ENCODE peak calls at places on chromosomes 4 and X, in six cellular contexts. T is CD4-positive, alpha-beta T cell; W is body of pancreas; D is fibroblast of lung; V is A549; N is ovary. F is an unnamed sample.

GRCh38 chr4:74805601-74806000 is 11.3 kb upstream of the BTC start:
- DNase-seq in N (no peak), V (peak; percentile 64), T (no peak), W (no peak), D (peak; percentile 57), F (peak; percentile 2)

GRCh38 chrX:2898861-2899512 is 30.2 kb downstream of the ARSD start:
- DNase-seq in W (peak; percentile 50), T (no peak), V (no peak), D (no peak), N (no peak), F (peak; percentile 58)

GRCh38 chr4:178481564-178481963 is 1039.3 kb upstream of the AGA start:
- DNase-seq in V (no peak), W (no peak), N (no peak), D (no peak), T (no peak), F (no peak)

GRCh38 chr4:30837131-30837539 is 117.0 kb downstream of the PCDH7 start:
- DNase-seq in W (no peak), V (no peak), T (no peak), D (no peak), N (no peak), F (no peak)

GRCh38 chr4:183816882-183817509 is 88.1 kb upstream of the STOX2 start:
- DNase-seq in V (no peak), W (no peak), T (no peak), N (no peak), D (no peak), F (no peak)

GRCh38 chr4:172830295-172830764 is 338.3 kb upstream of the GALNT7 start:
- DNase-seq in D (peak; percentile 31), T (no peak), N (no peak), V (peak; percentile 47), W (no peak), F (peak; percentile 25)

GRCh38 chr4:171524913-171525312 is 288.3 kb upstream of the GALNTL6 start:
- DNase-seq in N (no peak), T (no peak), V (no peak), D (no peak), W (no peak), F (no peak)

GRCh38 chr4:151857368-151857767 is 96.6 kb upstream of the GATB start:
- DNase-seq in V (no peak), T (no peak), D (no peak), N (no peak), W (no peak), F (peak; percentile 54)

GRCh38 chr4:2833671-2834000 is 10.0 kb upstream of the ADD1 start:
- DNase-seq in W (no peak), D (no peak), T (no peak), V (no peak), N (no peak), F (no peak)

GRCh38 chrX:99494668-99495067 is 915.4 kb downstream of the PCDH19 start:
- DNase-seq in N (no peak), D (no peak), W (no peak), T (no peak), V (no peak), F (no peak)

GRCh38 chrX:23369037-23369436 is 34.4 kb downstream of the PTCHD1 start:
- DNase-seq in D (no peak), W (no peak), N (no peak), T (no peak), V (no peak), F (no peak)

GRCh38 chr4:1460967-1461868 is 55.0 kb upstream of the NKX1-1 start:
- DNase-seq in V (no peak), T (no peak), N (peak; percentile 19), D (no peak), W (no peak), F (no peak)

GRCh38 chrX:47877327-47877726 is 40.6 kb downstream of the ZNF81 start:
- DNase-seq in T (no peak), W (no peak), D (no peak), N (no peak), V (no peak), F (peak; percentile 29)

GRCh38 chrX:96244955-96245354 is 439.7 kb upstream of the DIAPH2 start:
- DNase-seq in N (no peak), D (no peak), W (no peak), V (no peak), T (no peak), F (no peak)

GRCh38 chr4:140238353-140239041 is 84.5 kb upstream of the MAML3 start:
- DNase-seq in W (peak; percentile 63), V (no peak), N (peak; percentile 93), D (peak; percentile 97), T (no peak), F (peak; percentile 72)

GRCh38 chr4:89290727-89291126 is 16.9 kb downstream of the GPRIN3 start:
- DNase-seq in W (no peak), T (no peak), N (no peak), D (no peak), V (no peak), F (no peak)

GRCh38 chr4:29009908-29010307 is 1710.3 kb upstream of the PCDH7 start:
- DNase-seq in D (no peak), N (no peak), T (no peak), W (no peak), V (no peak), F (no peak)

GRCh38 chr4:76997454-76997853 is 47.9 kb downstream of the SEPTIN11 start:
- DNase-seq in W (no peak), T (no peak), V (no peak), N (no peak), D (no peak), F (no peak)
- H3K9me3 ChIP-seq in W (no peaks in the 10 kb centered on the region), T (no peaks in the 10 kb centered on the region), V (no peaks in the 10 kb centered on the region), N (no peaks in the 10 kb centered on the region), D (no peaks in the 10 kb centered on the region), F (no peaks in the 10 kb centered on the region)

DNA sequence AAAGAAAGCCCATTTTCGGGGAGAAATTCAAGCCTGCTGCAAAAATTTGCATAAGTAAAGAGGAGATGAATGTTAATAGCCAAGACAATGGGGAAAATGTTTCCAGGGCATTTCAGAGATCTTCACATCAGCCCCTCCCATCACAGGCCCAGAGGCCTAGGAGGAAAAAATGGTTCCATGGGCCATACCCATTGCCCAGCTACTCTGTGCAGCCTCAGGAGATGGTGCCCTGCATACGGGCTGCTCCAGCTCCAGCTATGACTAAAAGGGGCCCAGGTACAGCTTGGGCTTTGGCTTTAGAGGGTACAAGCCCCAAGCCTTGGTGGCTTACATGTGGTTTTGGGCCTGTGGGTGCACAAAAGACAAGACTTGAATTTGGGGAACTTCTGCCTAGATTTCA is 168.0 kb upstream of the DIPK2B start:
- DNase-seq in W (no peak), N (no peak), T (no peak), D (no peak), V (peak; percentile 4), F (no peak)
- H3K9me3 ChIP-seq in W (no peaks in the 10 kb centered on the region), N (peaks cover 6% of the 10 kb centered on the region), T (no peaks in the 10 kb centered on the region), D (no peaks in the 10 kb centered on the region), V (peaks cover 12% of the 10 kb centered on the region), F (no peaks in the 10 kb centered on the region)

DNA sequence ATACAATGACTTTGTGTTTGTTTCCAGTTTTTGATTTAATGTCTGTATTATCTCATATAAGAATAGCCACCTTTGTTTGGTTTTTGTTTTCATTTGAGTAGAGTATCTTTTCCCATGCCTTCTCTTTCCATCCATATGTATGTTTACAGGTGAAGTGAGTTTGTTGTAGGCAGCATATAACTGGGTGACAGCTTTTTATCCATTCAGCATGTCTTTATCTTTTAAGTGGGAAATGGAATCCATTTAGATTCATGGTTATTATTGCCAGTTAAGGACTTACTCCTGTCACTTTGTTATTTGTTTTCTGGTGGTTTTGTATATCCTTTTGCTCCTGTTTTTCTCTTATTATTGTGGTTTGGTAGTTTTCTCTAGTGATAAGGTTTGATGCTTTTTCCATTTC is 34.3 kb downstream of the SCLT1 start:
- DNase-seq in W (no peak), T (no peak), V (no peak), N (no peak), D (no peak), F (no peak)
- H3K9me3 ChIP-seq in W (peaks cover 59% of the 10 kb centered on the region), T (peaks cover 82% of the 10 kb centered on the region), V (peaks cover 62% of the 10 kb centered on the region), N (peaks cover 19% of the 10 kb centered on the region), D (no peaks in the 10 kb centered on the region), F (peaks cover 2% of the 10 kb centered on the region)

GRCh38 chrX:44931441-44931973 is 58.5 kb downstream of the KDM6A start:
- DNase-seq in N (no peak), V (no peak), W (no peak), T (no peak), D (no peak), F (no peak)
- H3K9me3 ChIP-seq in N (no peaks in the 10 kb centered on the region), V (no peaks in the 10 kb centered on the region), W (no peaks in the 10 kb centered on the region), T (no peaks in the 10 kb centered on the region), D (no peaks in the 10 kb centered on the region), F (no peaks in the 10 kb centered on the region)

GRCh38 chrX:482192-482701 is 95.5 kb upstream of the PPP2R3B start:
- DNase-seq in T (no peak), W (no peak), V (no peak), N (no peak), D (no peak), F (no peak)

GRCh38 chrX:482702-483203 is 96.0 kb upstream of the PPP2R3B start:
- DNase-seq in D (no peak), W (no peak), N (no peak), T (no peak), V (peak; percentile 63), F (no peak)

GRCh38 chrX:486325-486724 is 99.6 kb upstream of the PPP2R3B start:
- DNase-seq in N (no peak), W (no peak), D (no peak), T (no peak), V (no peak), F (no peak)

GRCh38 chrX:487836-488235 is 101.1 kb upstream of the PPP2R3B start:
- DNase-seq in N (no peak), W (no peak), D (no peak), V (no peak), T (no peak), F (no peak)

GRCh38 chrX:485368-485767 is 98.7 kb upstream of the PPP2R3B start:
- DNase-seq in V (no peak), N (no peak), W (no peak), D (no peak), T (no peak), F (no peak)
- H3K9me3 ChIP-seq in V (no peaks in the 10 kb centered on the region), N (no peaks in the 10 kb centered on the region), W (no peaks in the 10 kb centered on the region), D (no peaks in the 10 kb centered on the region), T (no peaks in the 10 kb centered on the region), F (no peaks in the 10 kb centered on the region)

DNA sequence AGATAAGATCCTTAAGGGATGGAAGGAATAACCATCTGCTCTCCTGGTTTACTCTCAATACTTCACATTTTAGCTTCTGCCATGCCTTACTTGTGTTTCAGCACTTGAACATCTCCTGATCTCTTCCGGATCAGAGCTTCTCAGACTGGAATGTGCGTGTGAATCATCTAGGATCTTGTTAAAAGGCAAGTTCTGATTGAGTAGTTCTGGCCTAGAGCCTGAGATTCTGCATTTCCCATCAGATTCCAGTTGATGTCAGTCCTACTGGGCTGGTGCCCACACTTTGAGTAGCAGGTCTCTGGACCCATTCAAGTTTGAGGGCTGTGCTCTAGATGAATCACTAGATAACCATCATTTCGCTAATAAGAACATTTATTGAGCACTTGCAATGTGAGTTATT is 20.0 kb downstream of the NDP start:
- DNase-seq in V (no peak), D (no peak), W (no peak), N (no peak), T (no peak), F (no peak)
- H3K9me3 ChIP-seq in V (no peaks in the 10 kb centered on the region), D (no peaks in the 10 kb centered on the region), W (no peaks in the 10 kb centered on the region), N (no peaks in the 10 kb centered on the region), T (no peaks in the 10 kb centered on the region), F (no peaks in the 10 kb centered on the region)

F was measured in small intestine.